ENCODE peak calls at places on chromosomes 6 and 20, in eight cellular contexts. One of them, this sample, is unnamed.

GRCh38 chr20:47489448-47489872 is 12.2 kb upstream of the NCOA3 start:
- DNase-seq in CD4-positive, CD25-positive, alpha-beta regulatory T cell: peak
- DNase-seq in iris pigment epithelial cell: no peak
- DNase-seq in activated gamma-delta T cell treated with Interleukin-2 at 50 U/mL for 16 hours: peak
- DNase-seq in posterior cingulate gyrus: no peak
- DNase-seq in activated CD8-positive, alpha-beta memory T cell treated with anti-CD3 and anti-CD28 coated beads for 48 hours: no peak
- DNase-seq in COR-L47: no peak
- DNase-seq in CD8-positive, alpha-beta T cell: peak
- DNase-seq in this sample: no peak

GRCh38 chr6:112338310-112338709 is 8.8 kb upstream of the RFPL4B start:
- DNase-seq in CD4-positive, CD25-positive, alpha-beta regulatory T cell: no peak
- DNase-seq in iris pigment epithelial cell: no peak
- DNase-seq in activated gamma-delta T cell treated with Interleukin-2 at 50 U/mL for 16 hours: no peak
- DNase-seq in posterior cingulate gyrus: no peak
- DNase-seq in activated CD8-positive, alpha-beta memory T cell treated with anti-CD3 and anti-CD28 coated beads for 48 hours: no peak
- DNase-seq in COR-L47: no peak
- DNase-seq in CD8-positive, alpha-beta T cell: no peak
- DNase-seq in this sample: no peak

GRCh38 chr6:27864906-27865883 is 47.0 kb downstream of the OR2B2 start:
- DNase-seq in CD4-positive, CD25-positive, alpha-beta regulatory T cell: peak
- DNase-seq in iris pigment epithelial cell: peak
- DNase-seq in activated gamma-delta T cell treated with Interleukin-2 at 50 U/mL for 16 hours: peak
- DNase-seq in posterior cingulate gyrus: no peak
- DNase-seq in activated CD8-positive, alpha-beta memory T cell treated with anti-CD3 and anti-CD28 coated beads for 48 hours: peak
- DNase-seq in COR-L47: peak
- DNase-seq in CD8-positive, alpha-beta T cell: peak
- DNase-seq in this sample: no peak

GRCh38 chr6:20173833-20174796 is 38.2 kb downstream of the MBOAT1 start:
- DNase-seq in CD4-positive, CD25-positive, alpha-beta regulatory T cell: peak
- DNase-seq in iris pigment epithelial cell: no peak
- DNase-seq in activated gamma-delta T cell treated with Interleukin-2 at 50 U/mL for 16 hours: no peak
- DNase-seq in posterior cingulate gyrus: no peak
- DNase-seq in activated CD8-positive, alpha-beta memory T cell treated with anti-CD3 and anti-CD28 coated beads for 48 hours: no peak
- DNase-seq in COR-L47: no peak
- DNase-seq in CD8-positive, alpha-beta T cell: no peak
- DNase-seq in this sample: no peak

GRCh38 chr6:16409531-16410441 is 171.4 kb downstream of the GMPR start:
- DNase-seq in CD4-positive, CD25-positive, alpha-beta regulatory T cell: peak
- DNase-seq in iris pigment epithelial cell: peak
- DNase-seq in activated gamma-delta T cell treated with Interleukin-2 at 50 U/mL for 16 hours: peak
- DNase-seq in posterior cingulate gyrus: peak
- DNase-seq in activated CD8-positive, alpha-beta memory T cell treated with anti-CD3 and anti-CD28 coated beads for 48 hours: peak
- DNase-seq in COR-L47: no peak
- DNase-seq in CD8-positive, alpha-beta T cell: peak
- DNase-seq in this sample: peak

GRCh38 chr20:57351042-57351783 is at the start of gene RAE1:
- DNase-seq in CD4-positive, CD25-positive, alpha-beta regulatory T cell: peak
- DNase-seq in iris pigment epithelial cell: peak
- DNase-seq in activated gamma-delta T cell treated with Interleukin-2 at 50 U/mL for 16 hours: peak
- DNase-seq in posterior cingulate gyrus: peak
- DNase-seq in activated CD8-positive, alpha-beta memory T cell treated with anti-CD3 and anti-CD28 coated beads for 48 hours: peak
- DNase-seq in COR-L47: peak
- DNase-seq in CD8-positive, alpha-beta T cell: peak
- DNase-seq in this sample: peak

GRCh38 chr20:22815584-22815983 is 219.5 kb upstream of the SSTR4 start:
- DNase-seq in CD4-positive, CD25-positive, alpha-beta regulatory T cell: no peak
- DNase-seq in iris pigment epithelial cell: no peak
- DNase-seq in activated gamma-delta T cell treated with Interleukin-2 at 50 U/mL for 16 hours: no peak
- DNase-seq in posterior cingulate gyrus: no peak
- DNase-seq in activated CD8-positive, alpha-beta memory T cell treated with anti-CD3 and anti-CD28 coated beads for 48 hours: no peak
- DNase-seq in COR-L47: no peak
- DNase-seq in CD8-positive, alpha-beta T cell: no peak
- DNase-seq in this sample: no peak

GRCh38 chr6:84525907-84526306 is 238.5 kb downstream of the TBX18 start:
- DNase-seq in CD4-positive, CD25-positive, alpha-beta regulatory T cell: no peak
- DNase-seq in iris pigment epithelial cell: no peak
- DNase-seq in activated gamma-delta T cell treated with Interleukin-2 at 50 U/mL for 16 hours: no peak
- DNase-seq in posterior cingulate gyrus: no peak
- DNase-seq in activated CD8-positive, alpha-beta memory T cell treated with anti-CD3 and anti-CD28 coated beads for 48 hours: no peak
- DNase-seq in COR-L47: no peak
- DNase-seq in CD8-positive, alpha-beta T cell: no peak
- DNase-seq in this sample: no peak

GRCh38 chr20:25508083-25508770 is 77.1 kb downstream of the NINL start:
- DNase-seq in CD4-positive, CD25-positive, alpha-beta regulatory T cell: no peak
- DNase-seq in iris pigment epithelial cell: peak
- DNase-seq in activated gamma-delta T cell treated with Interleukin-2 at 50 U/mL for 16 hours: no peak
- DNase-seq in posterior cingulate gyrus: no peak
- DNase-seq in activated CD8-positive, alpha-beta memory T cell treated with anti-CD3 and anti-CD28 coated beads for 48 hours: no peak
- DNase-seq in COR-L47: no peak
- DNase-seq in CD8-positive, alpha-beta T cell: no peak
- DNase-seq in this sample: no peak

GRCh38 chr20:63265891-63266515 is 6.6 kb upstream of the ARFGAP1 start:
- DNase-seq in CD4-positive, CD25-positive, alpha-beta regulatory T cell: no peak
- DNase-seq in iris pigment epithelial cell: peak
- DNase-seq in activated gamma-delta T cell treated with Interleukin-2 at 50 U/mL for 16 hours: no peak
- DNase-seq in posterior cingulate gyrus: no peak
- DNase-seq in activated CD8-positive, alpha-beta memory T cell treated with anti-CD3 and anti-CD28 coated beads for 48 hours: no peak
- DNase-seq in COR-L47: no peak
- DNase-seq in CD8-positive, alpha-beta T cell: no peak
- DNase-seq in this sample: no peak

GRCh38 chr6:155234167-155234566 is 29.6 kb upstream of the CLDN20 start:
- DNase-seq in CD4-positive, CD25-positive, alpha-beta regulatory T cell: no peak
- DNase-seq in iris pigment epithelial cell: peak
- DNase-seq in activated gamma-delta T cell treated with Interleukin-2 at 50 U/mL for 16 hours: no peak
- DNase-seq in posterior cingulate gyrus: no peak
- DNase-seq in activated CD8-positive, alpha-beta memory T cell treated with anti-CD3 and anti-CD28 coated beads for 48 hours: no peak
- DNase-seq in COR-L47: no peak
- DNase-seq in CD8-positive, alpha-beta T cell: no peak
- DNase-seq in this sample: no peak

GRCh38 chr6:143337201-143337949 is 113.1 kb downstream of the ADAT2 start:
- DNase-seq in CD4-positive, CD25-positive, alpha-beta regulatory T cell: peak
- DNase-seq in iris pigment epithelial cell: peak
- DNase-seq in activated gamma-delta T cell treated with Interleukin-2 at 50 U/mL for 16 hours: peak
- DNase-seq in posterior cingulate gyrus: peak
- DNase-seq in activated CD8-positive, alpha-beta memory T cell treated with anti-CD3 and anti-CD28 coated beads for 48 hours: peak
- DNase-seq in COR-L47: peak
- DNase-seq in CD8-positive, alpha-beta T cell: peak
- DNase-seq in this sample: no peak

GRCh38 chr20:49344975-49345374 is 67.1 kb upstream of the ZNFX1 start:
- DNase-seq in CD4-positive, CD25-positive, alpha-beta regulatory T cell: no peak
- DNase-seq in iris pigment epithelial cell: peak
- DNase-seq in activated gamma-delta T cell treated with Interleukin-2 at 50 U/mL for 16 hours: no peak
- DNase-seq in posterior cingulate gyrus: peak
- DNase-seq in activated CD8-positive, alpha-beta memory T cell treated with anti-CD3 and anti-CD28 coated beads for 48 hours: no peak
- DNase-seq in COR-L47: no peak
- DNase-seq in CD8-positive, alpha-beta T cell: no peak
- DNase-seq in this sample: no peak

GRCh38 chr6:43636312-43636667 is 650 bp downstream of the MAD2L1BP start:
- DNase-seq in CD4-positive, CD25-positive, alpha-beta regulatory T cell: peak
- DNase-seq in iris pigment epithelial cell: peak
- DNase-seq in activated gamma-delta T cell treated with Interleukin-2 at 50 U/mL for 16 hours: no peak
- DNase-seq in posterior cingulate gyrus: no peak
- DNase-seq in activated CD8-positive, alpha-beta memory T cell treated with anti-CD3 and anti-CD28 coated beads for 48 hours: no peak
- DNase-seq in COR-L47: no peak
- DNase-seq in CD8-positive, alpha-beta T cell: peak
- DNase-seq in this sample: no peak

GRCh38 chr6:10763006-10763405 is 15.4 kb downstream of the TMEM14B start:
- DNase-seq in CD4-positive, CD25-positive, alpha-beta regulatory T cell: no peak
- DNase-seq in iris pigment epithelial cell: peak
- DNase-seq in activated gamma-delta T cell treated with Interleukin-2 at 50 U/mL for 16 hours: no peak
- DNase-seq in posterior cingulate gyrus: no peak
- DNase-seq in activated CD8-positive, alpha-beta memory T cell treated with anti-CD3 and anti-CD28 coated beads for 48 hours: no peak
- DNase-seq in COR-L47: no peak
- DNase-seq in CD8-positive, alpha-beta T cell: no peak
- DNase-seq in this sample: no peak

GRCh38 chr6:150076196-150076893 is 7.4 kb upstream of the ULBP3 start:
- DNase-seq in CD4-positive, CD25-positive, alpha-beta regulatory T cell: no peak
- DNase-seq in iris pigment epithelial cell: no peak
- DNase-seq in activated gamma-delta T cell treated with Interleukin-2 at 50 U/mL for 16 hours: no peak
- DNase-seq in posterior cingulate gyrus: no peak
- DNase-seq in activated CD8-positive, alpha-beta memory T cell treated with anti-CD3 and anti-CD28 coated beads for 48 hours: no peak
- DNase-seq in COR-L47: no peak
- DNase-seq in CD8-positive, alpha-beta T cell: no peak
- DNase-seq in this sample: no peak

GRCh38 chr6:89323461-89324098 is 8.5 kb upstream of the GABRR2 start:
- DNase-seq in CD4-positive, CD25-positive, alpha-beta regulatory T cell: no peak
- DNase-seq in iris pigment epithelial cell: peak
- DNase-seq in activated gamma-delta T cell treated with Interleukin-2 at 50 U/mL for 16 hours: no peak
- DNase-seq in posterior cingulate gyrus: no peak
- DNase-seq in activated CD8-positive, alpha-beta memory T cell treated with anti-CD3 and anti-CD28 coated beads for 48 hours: no peak
- DNase-seq in COR-L47: no peak
- DNase-seq in CD8-positive, alpha-beta T cell: no peak
- DNase-seq in this sample: no peak

GRCh38 chr6:40389176-40389767 is 197.9 kb downstream of the LRFN2 start:
- DNase-seq in CD4-positive, CD25-positive, alpha-beta regulatory T cell: no peak
- DNase-seq in iris pigment epithelial cell: no peak
- DNase-seq in activated gamma-delta T cell treated with Interleukin-2 at 50 U/mL for 16 hours: no peak
- DNase-seq in posterior cingulate gyrus: no peak
- DNase-seq in activated CD8-positive, alpha-beta memory T cell treated with anti-CD3 and anti-CD28 coated beads for 48 hours: no peak
- DNase-seq in COR-L47: no peak
- DNase-seq in CD8-positive, alpha-beta T cell: no peak
- DNase-seq in this sample: no peak

GRCh38 chr6:41171908-41172307 is 9.0 kb upstream of the TREM2 start:
- DNase-seq in CD4-positive, CD25-positive, alpha-beta regulatory T cell: no peak
- DNase-seq in iris pigment epithelial cell: no peak
- DNase-seq in activated gamma-delta T cell treated with Interleukin-2 at 50 U/mL for 16 hours: no peak
- DNase-seq in posterior cingulate gyrus: no peak
- DNase-seq in activated CD8-positive, alpha-beta memory T cell treated with anti-CD3 and anti-CD28 coated beads for 48 hours: no peak
- DNase-seq in COR-L47: no peak
- DNase-seq in CD8-positive, alpha-beta T cell: no peak
- DNase-seq in this sample: no peak

GRCh38 chr6:38168699-38169098 is 349.2 kb downstream of the ZFAND3 start:
- DNase-seq in CD4-positive, CD25-positive, alpha-beta regulatory T cell: no peak
- DNase-seq in iris pigment epithelial cell: no peak
- DNase-seq in activated gamma-delta T cell treated with Interleukin-2 at 50 U/mL for 16 hours: no peak
- DNase-seq in posterior cingulate gyrus: no peak
- DNase-seq in activated CD8-positive, alpha-beta memory T cell treated with anti-CD3 and anti-CD28 coated beads for 48 hours: no peak
- DNase-seq in COR-L47: no peak
- DNase-seq in CD8-positive, alpha-beta T cell: no peak
- DNase-seq in this sample: no peak

GRCh38 chr20:34528921-34529297 is 12.7 kb downstream of the DYNLRB1 start:
- DNase-seq in CD4-positive, CD25-positive, alpha-beta regulatory T cell: no peak
- DNase-seq in iris pigment epithelial cell: no peak
- DNase-seq in activated gamma-delta T cell treated with Interleukin-2 at 50 U/mL for 16 hours: no peak
- DNase-seq in posterior cingulate gyrus: peak
- DNase-seq in activated CD8-positive, alpha-beta memory T cell treated with anti-CD3 and anti-CD28 coated beads for 48 hours: no peak
- DNase-seq in COR-L47: no peak
- DNase-seq in CD8-positive, alpha-beta T cell: no peak
- DNase-seq in this sample: peak

GRCh38 chr6:23990158-23990557 is 135.9 kb upstream of the NRSN1 start:
- DNase-seq in CD4-positive, CD25-positive, alpha-beta regulatory T cell: no peak
- DNase-seq in iris pigment epithelial cell: no peak
- DNase-seq in activated gamma-delta T cell treated with Interleukin-2 at 50 U/mL for 16 hours: no peak
- DNase-seq in posterior cingulate gyrus: no peak
- DNase-seq in activated CD8-positive, alpha-beta memory T cell treated with anti-CD3 and anti-CD28 coated beads for 48 hours: no peak
- DNase-seq in COR-L47: no peak
- DNase-seq in CD8-positive, alpha-beta T cell: no peak
- DNase-seq in this sample: no peak

GRCh38 chr6:139323511-139324445 is 32.0 kb upstream of the TXLNB start:
- DNase-seq in CD4-positive, CD25-positive, alpha-beta regulatory T cell: peak
- DNase-seq in iris pigment epithelial cell: peak
- DNase-seq in activated gamma-delta T cell treated with Interleukin-2 at 50 U/mL for 16 hours: peak
- DNase-seq in posterior cingulate gyrus: no peak
- DNase-seq in activated CD8-positive, alpha-beta memory T cell treated with anti-CD3 and anti-CD28 coated beads for 48 hours: peak
- DNase-seq in COR-L47: no peak
- DNase-seq in CD8-positive, alpha-beta T cell: peak
- DNase-seq in this sample: no peak

GRCh38 chr6:129104131-129104530 is 221.2 kb downstream of the LAMA2 start:
- DNase-seq in CD4-positive, CD25-positive, alpha-beta regulatory T cell: no peak
- DNase-seq in iris pigment epithelial cell: peak
- DNase-seq in activated gamma-delta T cell treated with Interleukin-2 at 50 U/mL for 16 hours: no peak
- DNase-seq in posterior cingulate gyrus: no peak
- DNase-seq in activated CD8-positive, alpha-beta memory T cell treated with anti-CD3 and anti-CD28 coated beads for 48 hours: no peak
- DNase-seq in COR-L47: no peak
- DNase-seq in CD8-positive, alpha-beta T cell: no peak
- DNase-seq in this sample: no peak

GRCh38 chr20:15827628-15828027 is 745.6 kb downstream of the KIF16B start:
- DNase-seq in CD4-positive, CD25-positive, alpha-beta regulatory T cell: no peak
- DNase-seq in iris pigment epithelial cell: no peak
- DNase-seq in activated gamma-delta T cell treated with Interleukin-2 at 50 U/mL for 16 hours: no peak
- DNase-seq in posterior cingulate gyrus: no peak
- DNase-seq in activated CD8-positive, alpha-beta memory T cell treated with anti-CD3 and anti-CD28 coated beads for 48 hours: no peak
- DNase-seq in COR-L47: no peak
- DNase-seq in CD8-positive, alpha-beta T cell: no peak
- DNase-seq in this sample: no peak

GRCh38 chr20:46093531-46093930 is 3.8 kb upstream of the NCOA5 start:
- DNase-seq in CD4-positive, CD25-positive, alpha-beta regulatory T cell: no peak
- DNase-seq in iris pigment epithelial cell: no peak
- DNase-seq in activated gamma-delta T cell treated with Interleukin-2 at 50 U/mL for 16 hours: no peak
- DNase-seq in posterior cingulate gyrus: no peak
- DNase-seq in activated CD8-positive, alpha-beta memory T cell treated with anti-CD3 and anti-CD28 coated beads for 48 hours: no peak
- DNase-seq in COR-L47: no peak
- DNase-seq in CD8-positive, alpha-beta T cell: no peak
- DNase-seq in this sample: no peak

GRCh38 chr20:38073307-38074010 is 39.9 kb downstream of the RPRD1B start:
- DNase-seq in CD4-positive, CD25-positive, alpha-beta regulatory T cell: peak
- DNase-seq in iris pigment epithelial cell: peak
- DNase-seq in activated gamma-delta T cell treated with Interleukin-2 at 50 U/mL for 16 hours: no peak
- DNase-seq in posterior cingulate gyrus: no peak
- DNase-seq in activated CD8-positive, alpha-beta memory T cell treated with anti-CD3 and anti-CD28 coated beads for 48 hours: no peak
- DNase-seq in COR-L47: peak
- DNase-seq in CD8-positive, alpha-beta T cell: peak
- DNase-seq in this sample: no peak

GRCh38 chr6:154509421-154510143 is 903 bp downstream of the CNKSR3 start:
- DNase-seq in CD4-positive, CD25-positive, alpha-beta regulatory T cell: no peak
- DNase-seq in iris pigment epithelial cell: peak
- DNase-seq in activated gamma-delta T cell treated with Interleukin-2 at 50 U/mL for 16 hours: no peak
- DNase-seq in posterior cingulate gyrus: peak
- DNase-seq in activated CD8-positive, alpha-beta memory T cell treated with anti-CD3 and anti-CD28 coated beads for 48 hours: peak
- DNase-seq in COR-L47: no peak
- DNase-seq in CD8-positive, alpha-beta T cell: no peak
- DNase-seq in this sample: no peak

This sample was measured in amygdala.